ENCODE peak calls at places on chromosomes 3 and 15, in six cellular contexts. S, Z, T, O, N and J are unnamed samples.

GRCh38 chr15:48001393-48002059 is 119.3 kb upstream of the SLC24A5 start:
- DNase-seq in T (no peak), O (no peak), S (no peak), N (no peak), Z (no peak), J (no peak)

GRCh38 chr3:110495201-110495927 is 576.3 kb upstream of the NECTIN3 start:
- DNase-seq in T (no peak), S (no peak), O (no peak), Z (no peak), N (no peak), J (peak)

GRCh38 chr15:48520376-48521155 is 124.9 kb downstream of the FBN1 start:
- DNase-seq in O (no peak), Z (no peak), S (no peak), T (no peak), N (no peak), J (no peak)

GRCh38 chr3:88744896-88745295 is 362.5 kb upstream of the EPHA3 start:
- DNase-seq in N (no peak), Z (no peak), O (no peak), T (no peak), S (no peak), J (no peak)

GRCh38 chr15:61457050-61457733 is 228.1 kb upstream of the RORA start:
- DNase-seq in N (no peak), S (no peak), O (no peak), T (no peak), Z (no peak), J (no peak)

GRCh38 chr3:114154321-114154821 is 24.5 kb downstream of the DRD3 start:
- DNase-seq in T (no peak), S (no peak), N (no peak), O (no peak), Z (no peak), J (no peak)

GRCh38 chr15:69576035-69576526 is 123.5 kb downstream of the RPLP1 start:
- DNase-seq in N (no peak), O (no peak), Z (no peak), S (peak), T (peak), J (no peak)

GRCh38 chr3:67526246-67526645 is 128.2 kb downstream of the SUCLG2 start:
- DNase-seq in Z (no peak), N (peak), T (no peak), O (no peak), S (no peak), J (peak)

GRCh38 chr3:58664611-58665010 is 2.0 kb downstream of the FAM3D start:
- DNase-seq in Z (peak), T (no peak), N (no peak), S (no peak), O (no peak), J (no peak)

GRCh38 chr3:179715582-179715981 is 62.7 kb downstream of the USP13 start:
- DNase-seq in Z (no peak), N (no peak), S (no peak), O (no peak), T (no peak), J (no peak)

GRCh38 chr3:175573226-175573625 is 714.1 kb downstream of the NAALADL2 start:
- DNase-seq in O (no peak), T (no peak), Z (no peak), S (no peak), N (no peak), J (no peak)

GRCh38 chr3:69385723-69386483 is at the start of gene FRMD4B:
- DNase-seq in S (peak), Z (peak), T (peak), N (no peak), O (peak), J (no peak)

GRCh38 chr3:4416961-4417360 is 50.1 kb downstream of the SUMF1 start:
- DNase-seq in S (no peak), T (peak), O (no peak), N (peak), Z (no peak), J (peak)

GRCh38 chr3:177516130-177517011 is 319.1 kb upstream of the TBL1XR1 start:
- DNase-seq in S (peak), T (no peak), O (no peak), N (no peak), Z (no peak), J (no peak)

GRCh38 chr15:68619303-68619698 is 40.5 kb downstream of the CORO2B start:
- DNase-seq in S (no peak), Z (no peak), O (no peak), N (no peak), T (no peak), J (no peak)

GRCh38 chr3:46372492-46373359 is 2.0 kb downstream of the CCR5 start:
- DNase-seq in O (no peak), S (no peak), T (no peak), Z (no peak), N (no peak), J (no peak)

GRCh38 chr15:85097706-85098105 is 116.0 kb downstream of the PDE8A start:
- DNase-seq in S (no peak), Z (no peak), N (no peak), O (no peak), T (no peak), J (no peak)

GRCh38 chr3:31038086-31038737 is 143.8 kb upstream of the GADL1 start:
- DNase-seq in O (no peak), N (no peak), S (no peak), Z (no peak), T (no peak), J (no peak)

GRCh38 chr3:31039145-31039544 is 144.7 kb upstream of the GADL1 start:
- DNase-seq in S (no peak), O (no peak), N (no peak), T (no peak), Z (no peak), J (no peak)

GRCh38 chr3:31035681-31036080 is 141.2 kb upstream of the GADL1 start:
- DNase-seq in O (no peak), N (no peak), Z (no peak), T (no peak), S (no peak), J (no peak)

GRCh38 chr3:31043184-31043819 is 148.8 kb upstream of the GADL1 start:
- DNase-seq in S (no peak), O (no peak), T (no peak), Z (no peak), N (peak), J (peak)

DNA sequence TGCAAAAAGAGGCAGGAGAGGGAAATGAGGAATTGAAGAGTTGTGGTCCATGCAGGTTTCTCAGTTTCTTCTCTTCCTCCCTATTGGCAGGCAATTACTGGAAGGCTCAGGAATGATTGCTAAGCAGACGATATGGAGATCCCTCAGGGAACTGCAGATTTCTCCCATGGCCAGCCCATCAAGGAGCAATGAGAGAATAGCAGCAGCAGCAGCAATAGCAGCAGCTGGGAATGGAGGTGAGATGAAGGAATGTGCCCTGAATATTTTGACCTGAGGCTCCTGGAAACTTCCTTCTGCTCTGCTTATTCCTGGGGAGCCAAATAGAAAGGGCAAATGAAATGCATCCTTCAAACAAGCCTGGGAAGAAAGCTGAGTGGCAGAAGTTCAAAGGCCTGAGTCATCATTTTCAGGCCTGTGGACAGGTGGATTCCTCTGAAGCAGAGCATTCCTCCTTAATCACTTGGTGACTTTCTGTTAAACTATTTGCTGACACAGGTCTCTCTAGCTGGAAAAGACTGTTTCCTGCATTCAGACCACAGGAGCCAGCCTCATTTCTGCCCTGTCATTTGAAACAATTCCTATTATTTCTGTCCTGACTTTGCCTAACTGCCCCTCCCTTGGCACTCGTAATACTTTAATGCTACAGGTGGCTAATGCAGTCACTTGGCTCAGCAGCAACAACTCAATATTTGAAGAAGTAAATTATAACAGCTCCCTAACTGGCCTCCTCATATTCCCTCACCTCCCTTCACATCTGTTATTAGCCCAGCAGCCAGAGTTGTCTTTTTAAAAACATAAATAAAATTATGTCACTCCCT is 146.9 kb upstream of the GADL1 start:
- DNase-seq in N (peak), T (peak), Z (no peak), S (no peak), O (no peak), J (peak)
- H3K27ac ChIP-seq in N (no peak), T (no peak), Z (no peak), S (no peak), O (no peak), J (peak)

GRCh38 chr3:13263770-13264467 is 156.2 kb downstream of the NUP210 start:
- DNase-seq in T (no peak), Z (no peak), N (no peak), S (no peak), O (no peak), J (no peak)
- H3K27ac ChIP-seq in T (no peak), Z (no peak), N (no peak), S (peak), O (no peak), J (no peak)

GRCh38 chr3:56131976-56132590 is 336.2 kb downstream of the ERC2 start:
- DNase-seq in N (peak), S (peak), Z (no peak), T (peak), O (peak), J (peak)
- H3K27ac ChIP-seq in N (peak), S (peak), Z (no peak), T (peak), O (no peak), J (no peak)

GRCh38 chr3:169145551-169145950 is 518.0 kb downstream of the MECOM start:
- DNase-seq in N (no peak), O (no peak), T (no peak), S (no peak), Z (no peak), J (no peak)
- H3K27ac ChIP-seq in N (peak), O (no peak), T (no peak), S (no peak), Z (no peak), J (peak)

GRCh38 chr3:49277357-49277723 is 308 bp upstream of the C3orf62 start:
- DNase-seq in T (no peak), N (no peak), Z (no peak), S (no peak), O (peak), J (no peak)
- H3K27ac ChIP-seq in T (peak), N (peak), Z (peak), S (peak), O (peak), J (peak)

GRCh38 chr3:152174876-152175575 is 93.7 kb upstream of the MBNL1 start:
- DNase-seq in Z (no peak), N (no peak), S (no peak), O (no peak), T (no peak), J (no peak)
- H3K27ac ChIP-seq in Z (no peak), N (no peak), S (no peak), O (no peak), T (peak), J (no peak)

GRCh38 chr3:119628816-119629445 is 31.2 kb downstream of the PLA1A start:
- DNase-seq in O (peak), S (no peak), N (no peak), Z (no peak), T (no peak), J (no peak)

GRCh38 chr3:119631529-119631928 is 28.9 kb downstream of the POPDC2 start:
- DNase-seq in S (no peak), N (no peak), T (no peak), Z (no peak), O (no peak), J (no peak)

GRCh38 chr3:119632829-119633228 is 27.6 kb downstream of the POPDC2 start:
- DNase-seq in Z (no peak), N (no peak), S (no peak), T (no peak), O (no peak), J (no peak)

GRCh38 chr3:119630119-119630518 is 30.3 kb downstream of the POPDC2 start:
- DNase-seq in T (no peak), N (no peak), Z (no peak), S (no peak), O (no peak), J (no peak)

GRCh38 chr3:119630562-119631329 is 29.6 kb downstream of the POPDC2 start:
- DNase-seq in O (peak), N (no peak), Z (no peak), T (no peak), S (peak), J (no peak)
- H3K27ac ChIP-seq in O (peak), N (no peak), Z (no peak), T (peak), S (peak), J (peak)

GRCh38 chr3:125116311-125117069 is 60.7 kb upstream of the HEG1 start:
- DNase-seq in Z (peak), O (no peak), N (no peak), S (no peak), T (no peak), J (peak)
- H3K27ac ChIP-seq in Z (peak), O (no peak), N (peak), S (peak), T (peak), J (peak)